ENCODE peak calls at places on chromosomes 1 and 21, in five cellular contexts. Q, M, X, L and B are unnamed samples.

GRCh38 chr21:41362605-41363369 is 960 bp downstream of the MX2 start:
- DNase-seq in Q (no peak), M (no peak), X (no peak), L (no peak), B (no peak)

GRCh38 chr1:227364657-227365056 is 46.4 kb upstream of the CDC42BPA start:
- DNase-seq in Q (no peak), M (no peak), X (no peak), L (no peak), B (no peak)

GRCh38 chr1:182803846-182804245 is 14.3 kb downstream of the NPL start:
- DNase-seq in Q (peak; percentile 75), M (no peak), X (no peak), L (no peak), B (no peak)

GRCh38 chr1:22295856-22296255 is 153.0 kb upstream of the WNT4 start:
- DNase-seq in Q (no peak), M (peak; percentile 14), X (no peak), L (no peak), B (no peak)

GRCh38 chr1:31764307-31765040 is at the start of gene ADGRB2:
- DNase-seq in Q (no peak), M (no peak), X (no peak), L (no peak), B (no peak)

GRCh38 chr1:114496091-114496490 is 14.9 kb downstream of the TRIM33 start:
- DNase-seq in Q (no peak), M (no peak), X (no peak), L (no peak), B (no peak)

GRCh38 chr1:22662318-22662717 is 9.3 kb downstream of the C1QB start:
- DNase-seq in Q (peak; percentile 2), M (no peak), X (no peak), L (no peak), B (peak; percentile 52)

GRCh38 chr1:75672528-75673393 is 51.7 kb upstream of the ACADM start:
- DNase-seq in Q (peak; percentile 90), M (no peak), X (no peak), L (no peak), B (peak; percentile 31)

GRCh38 chr1:87887095-87887494 is 558.4 kb downstream of the LMO4 start:
- DNase-seq in Q (no peak), M (no peak), X (no peak), L (no peak), B (no peak)

GRCh38 chr1:108862698-108863477 is 6.0 kb upstream of the AKNAD1 start:
- DNase-seq in Q (no peak), M (no peak), X (no peak), L (no peak), B (no peak)

GRCh38 chr1:233946724-233947123 is 42.2 kb downstream of the SLC35F3 start:
- DNase-seq in Q (no peak), M (no peak), X (no peak), L (no peak), B (no peak)

GRCh38 chr1:23736437-23737134 is 6.7 kb upstream of the ELOA start:
- DNase-seq in Q (no peak), M (no peak), X (no peak), L (no peak), B (no peak)

GRCh38 chr1:48051466-48052126 is 54.4 kb upstream of the TRABD2B start:
- DNase-seq in Q (peak; percentile 63), M (no peak), X (no peak), L (no peak), B (no peak)

GRCh38 chr1:205346956-205347574 is 9.7 kb downstream of the KLHDC8A start:
- DNase-seq in Q (peak; percentile 21), M (no peak), X (no peak), L (no peak), B (no peak)

GRCh38 chr1:61748566-61748965 is 6.3 kb downstream of the PATJ start:
- DNase-seq in Q (no peak), M (no peak), X (no peak), L (no peak), B (no peak)

GRCh38 chr1:93571623-93572310 is 109.9 kb downstream of the BCAR3 start:
- DNase-seq in Q (no peak), M (no peak), X (no peak), L (no peak), B (no peak)

GRCh38 chr1:231636157-231636556 is 9.6 kb downstream of the DISC1 start:
- DNase-seq in Q (no peak), M (no peak), X (no peak), L (no peak), B (no peak)

GRCh38 chr21:30468912-30469812 is 11.0 kb downstream of the KRTAP19-1 start:
- DNase-seq in Q (no peak), M (no peak), X (no peak), L (no peak), B (no peak)

GRCh38 chr1:69203166-69203565 is 364.6 kb upstream of the LRRC7 start:
- DNase-seq in Q (no peak), M (no peak), X (no peak), L (no peak), B (no peak)

GRCh38 chr1:198232407-198232806 is 75.6 kb downstream of the NEK7 start:
- DNase-seq in Q (peak; percentile 13), M (no peak), X (no peak), L (no peak), B (no peak)

GRCh38 chr1:154863702-154864174 is 6.3 kb downstream of the KCNN3 start:
- DNase-seq in Q (no peak), M (no peak), X (no peak), L (no peak), B (peak; percentile 29)

GRCh38 chr21:41883582-41883981 is 4.4 kb upstream of the PRDM15 start:
- DNase-seq in Q (no peak), M (no peak), X (no peak), L (no peak), B (no peak)

GRCh38 chr1:81689531-81689941 is 111.2 kb upstream of the ADGRL2 start:
- DNase-seq in Q (peak; percentile 35), M (no peak), X (no peak), L (no peak), B (no peak)

GRCh38 chr1:109769335-109770078 is 5.8 kb upstream of the EPS8L3 start:
- DNase-seq in Q (peak; percentile 69), M (peak; percentile 34), X (no peak), L (peak; percentile 15), B (no peak)

GRCh38 chr1:165668184-165668583 is 30.2 kb downstream of the ALDH9A1 start:
- DNase-seq in Q (no peak), M (no peak), X (no peak), L (no peak), B (no peak)

GRCh38 chr1:7406641-7407546 is 364.2 kb upstream of the VAMP3 start:
- DNase-seq in Q (no peak), M (no peak), X (no peak), L (peak; percentile 10), B (no peak)

DNA sequence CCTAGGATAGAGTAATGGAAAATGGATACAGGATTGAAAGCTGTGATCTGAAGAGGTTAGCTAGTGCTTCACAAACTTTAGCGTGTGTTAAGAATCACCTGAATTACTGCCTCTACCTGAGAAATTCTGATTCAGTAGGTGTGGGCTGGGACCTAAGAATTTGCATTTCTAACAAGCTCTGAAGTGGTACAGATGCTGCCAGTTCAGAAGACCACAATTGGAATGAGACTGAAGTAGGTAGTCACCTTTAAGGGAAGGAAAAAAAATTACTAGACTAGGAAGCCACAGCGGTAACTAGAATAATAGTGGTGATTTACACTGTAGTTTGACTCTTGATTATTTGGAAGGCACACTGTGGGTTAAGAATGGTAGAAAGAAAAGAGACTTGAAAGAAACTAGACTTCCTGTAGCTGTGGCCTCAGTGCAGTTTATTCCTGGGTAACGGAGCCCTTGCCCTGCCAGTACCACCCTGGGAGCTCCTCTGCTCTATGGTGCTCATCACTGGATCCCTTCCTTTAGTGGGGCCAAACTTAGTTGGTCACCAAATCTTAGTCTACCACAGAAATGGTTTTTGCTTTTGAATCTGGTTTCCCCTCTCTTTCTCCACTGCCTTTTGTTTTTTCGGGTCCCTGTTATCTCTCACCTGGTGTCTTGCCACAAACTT is 43.6 kb downstream of the ARID1A start:
- DNase-seq in Q (no peak), M (no peak), X (no peak), L (no peak), B (no peak)
- H3K4me1 ChIP-seq in Q (peaks cover 16% of the 10 kb centered on the region), M (peaks cover 3% of the 10 kb centered on the region), X (peaks cover 71% of the 10 kb centered on the region), L (peaks cover 3% of the 10 kb centered on the region), B (no peaks in the 10 kb centered on the region)

DNA sequence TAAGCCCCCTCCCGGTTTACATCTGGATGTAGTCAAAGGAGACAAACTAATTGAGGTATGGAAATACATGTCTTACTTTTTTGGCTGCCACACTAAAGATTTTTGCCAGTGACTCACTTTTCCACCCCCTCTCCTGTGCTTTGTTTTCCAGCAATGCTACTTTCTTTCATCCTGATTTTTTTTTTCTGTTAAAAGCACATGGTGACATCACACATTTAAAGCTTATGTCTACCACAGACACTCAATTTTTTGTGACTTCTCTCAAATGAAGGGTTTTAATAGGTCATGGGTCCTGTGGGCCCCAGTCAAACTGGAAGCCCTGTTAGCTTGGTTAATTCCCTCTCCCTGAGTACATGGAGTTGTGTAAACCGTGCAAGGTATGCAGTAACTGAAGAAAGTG is 2.2 kb downstream of the PPP1R8 start:
- DNase-seq in Q (peak; percentile 48), M (no peak), X (no peak), L (no peak), B (no peak)
- H3K4me3 ChIP-seq in Q (no peak overlapping the region), M (no peak overlapping the region), X (no peak overlapping the region), L (no peak overlapping the region), B (no peak overlapping the region)

DNA sequence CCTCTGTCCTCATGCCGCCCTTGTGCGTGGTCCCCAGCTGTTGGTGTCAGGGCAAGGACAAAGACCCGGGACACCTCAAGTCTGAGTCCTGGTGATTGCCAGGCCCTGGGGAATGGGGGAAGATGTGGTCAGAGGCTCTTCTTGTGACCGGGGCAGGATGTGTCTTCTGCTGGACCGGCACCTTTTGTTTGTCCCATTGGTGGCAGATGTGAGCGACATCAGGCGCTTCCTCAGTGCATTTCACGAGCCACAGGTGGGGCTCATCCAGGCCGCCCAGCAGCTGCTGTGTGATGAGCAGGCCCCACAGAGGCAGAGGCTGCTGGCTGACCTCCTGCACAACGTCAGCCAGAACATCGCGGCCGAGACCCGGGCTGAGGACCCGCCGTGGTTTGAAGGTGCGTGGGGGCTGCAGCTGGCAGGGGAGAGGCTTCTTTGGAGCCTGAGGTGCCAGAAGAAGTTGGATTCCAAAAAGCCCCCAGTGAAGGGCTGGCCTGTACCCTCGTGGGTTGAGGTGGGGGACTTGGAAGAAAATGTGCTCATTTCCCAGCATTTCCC is 8.4 kb downstream of the DFFB start:
- DNase-seq in Q (no peak), M (no peak), X (no peak), L (no peak), B (no peak)
- H3K27me3 ChIP-seq in Q (no peaks in the 10 kb centered on the region), M (no peaks in the 10 kb centered on the region), X (no peaks in the 10 kb centered on the region), L (no peaks in the 10 kb centered on the region), B (no peaks in the 10 kb centered on the region)

DNA sequence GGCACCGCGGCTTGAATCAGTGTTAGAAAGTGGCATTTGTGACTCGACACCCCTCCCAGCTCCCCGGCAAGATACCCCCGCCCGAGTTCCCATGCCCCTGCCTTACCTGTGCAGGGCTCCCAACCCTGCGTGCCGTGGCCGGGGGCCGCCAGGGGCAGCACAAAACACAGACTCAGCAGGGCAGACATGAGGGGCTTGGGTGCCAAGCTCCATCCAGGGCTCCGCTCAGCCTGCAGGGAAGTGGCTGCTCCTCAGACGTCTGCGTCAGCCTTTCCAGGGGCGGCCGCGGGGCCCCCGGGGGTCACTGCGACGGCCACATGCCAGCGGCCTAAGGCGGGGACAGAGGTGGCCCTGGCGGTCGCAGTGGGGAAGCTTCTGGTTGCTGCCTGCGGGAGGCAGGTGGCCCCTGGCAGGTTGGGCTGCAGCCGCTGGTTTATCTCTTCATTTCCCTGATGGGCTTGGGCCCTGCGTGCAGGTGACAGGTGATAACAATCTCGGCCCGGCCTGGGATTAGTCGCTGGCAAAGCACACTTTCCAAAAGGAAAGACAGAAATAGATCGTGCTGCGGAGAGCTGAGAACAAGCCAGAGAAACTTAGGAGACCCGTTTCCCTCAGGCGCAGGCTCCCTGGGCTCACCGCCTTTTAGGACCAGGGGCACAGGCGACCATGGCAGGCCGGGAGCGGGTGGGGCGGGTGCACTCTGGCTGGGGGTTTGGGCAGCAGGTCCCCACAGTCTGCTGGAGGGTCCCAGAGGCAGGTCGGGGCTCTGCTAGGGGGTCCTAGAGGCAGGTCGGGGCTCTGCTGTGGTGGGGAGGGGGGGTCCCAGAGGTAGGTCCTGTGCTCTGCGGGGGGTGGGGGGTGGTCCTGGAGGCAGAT is at the start of gene TSPEAR:
- DNase-seq in Q (no peak), M (peak; percentile 50), X (no peak), L (no peak), B (no peak)
- H3K4me1 ChIP-seq in Q (peaks cover 27% of the 10 kb centered on the region), M (no peaks in the 10 kb centered on the region), X (peaks cover 38% of the 10 kb centered on the region), L (no peaks in the 10 kb centered on the region), B (peaks cover 5% of the 10 kb centered on the region)